ENCODE peak calls at places on chromosomes 7 and 10, in eight cellular contexts. L, X, Y, I, A, B, G and R are unnamed samples. For H3K27me3, the result is how much of the 10 kb centered on the place peaks cover.

GRCh38 chr7:133310232-133310852 is 57.5 kb downstream of the EXOC4 start:
- DNase-seq in I (peak), X (no peak), A (no peak), Y (no peak), G (peak), B (no peak), L (peak), R (no peak)

GRCh38 chr7:107078517-107078966 is 34.0 kb downstream of the PRKAR2B start:
- DNase-seq in I (peak), X (no peak), B (no peak), L (peak), G (peak), A (peak), Y (no peak), R (no peak)

GRCh38 chr10:21424511-21424910 is 101.0 kb downstream of the SKIDA1 start:
- DNase-seq in G (peak), A (no peak), I (no peak), X (no peak), L (no peak), Y (no peak), B (no peak), R (peak)

GRCh38 chr7:98194186-98194585 is 17.1 kb upstream of the BHLHA15 start:
- DNase-seq in B (no peak), I (no peak), A (no peak), G (no peak), Y (no peak), L (no peak), X (no peak), R (no peak)

GRCh38 chr7:51015581-51015980 is 232.9 kb upstream of the GRB10 start:
- DNase-seq in Y (no peak), X (no peak), I (no peak), G (no peak), L (no peak), A (no peak), B (no peak), R (no peak)

GRCh38 chr7:78191475-78192079 is 393.0 kb downstream of the PHTF2 start:
- DNase-seq in I (no peak), A (no peak), L (no peak), B (no peak), G (no peak), X (peak), Y (no peak), R (no peak)

GRCh38 chr10:86064219-86064618 is 302.4 kb downstream of the GRID1 start:
- DNase-seq in I (no peak), A (no peak), Y (no peak), L (no peak), G (no peak), X (no peak), B (no peak), R (no peak)

GRCh38 chr10:129380279-129380678 is 86.8 kb upstream of the MGMT start:
- DNase-seq in A (no peak), X (no peak), B (no peak), L (no peak), Y (no peak), G (no peak), I (no peak), R (no peak)

GRCh38 chr7:99794585-99795502 is 10.9 kb upstream of the CYP3A4 start:
- DNase-seq in A (no peak), I (no peak), L (no peak), Y (no peak), B (no peak), G (no peak), X (no peak), R (no peak)

GRCh38 chr10:58486821-58487220 is 25.9 kb upstream of the BICC1 start:
- DNase-seq in G (peak), A (no peak), L (no peak), B (no peak), X (no peak), Y (no peak), I (no peak), R (no peak)

GRCh38 chr10:127433951-127434350 is 115.2 kb upstream of the NPS start:
- DNase-seq in A (no peak), Y (no peak), I (no peak), L (no peak), X (no peak), B (no peak), G (peak), R (peak)

GRCh38 chr7:40175725-40176510 is 41.1 kb downstream of the SUGCT start:
- DNase-seq in I (no peak), X (no peak), Y (no peak), G (peak), L (no peak), A (peak), B (no peak), R (peak)

GRCh38 chr10:4839353-4839752 is 13.3 kb downstream of the AKR1E2 start:
- DNase-seq in L (no peak), I (no peak), A (no peak), Y (no peak), G (no peak), B (no peak), X (no peak), R (no peak)

GRCh38 chr10:86167101-86167761 is 199.4 kb downstream of the GRID1 start:
- DNase-seq in G (no peak), B (no peak), I (no peak), A (no peak), Y (no peak), X (no peak), L (no peak), R (no peak)

GRCh38 chr10:124732931-124733536 is 11.1 kb downstream of the FAM53B start:
- DNase-seq in A (no peak), I (no peak), X (peak), B (no peak), Y (peak), L (peak), G (peak), R (no peak)

GRCh38 chr10:75709245-75709644 is 277.8 kb downstream of the LRMDA start:
- DNase-seq in L (no peak), G (no peak), A (no peak), I (no peak), B (no peak), Y (no peak), X (no peak), R (no peak)

GRCh38 chr7:19982841-19983835 is 209.7 kb upstream of the TMEM196 start:
- DNase-seq in Y (peak), X (no peak), I (peak), G (peak), A (peak), B (no peak), L (peak), R (peak)

GRCh38 chr10:29486466-29486865 is 148.3 kb downstream of the SVIL start:
- DNase-seq in X (no peak), G (no peak), B (no peak), L (no peak), I (no peak), A (no peak), Y (no peak), R (no peak)

GRCh38 chr7:24325708-24326107 is 41.7 kb downstream of the NPY start:
- DNase-seq in I (no peak), B (no peak), L (no peak), A (no peak), G (no peak), Y (no peak), X (no peak), R (no peak)
- H3K4me3 ChIP-seq in I (no peak), B (no peak), L (no peak), A (no peak), G (no peak), Y (no peak), X (no peak), R (no peak)

GRCh38 chr7:23473848-23474097 is 3.5 kb upstream of the IGF2BP3 start:
- DNase-seq in B (no peak), X (no peak), G (no peak), I (no peak), Y (no peak), L (no peak), A (no peak), R (no peak)

GRCh38 chr7:23472556-23472955 is 2.3 kb upstream of the IGF2BP3 start:
- DNase-seq in X (no peak), I (no peak), Y (no peak), G (no peak), L (no peak), A (no peak), B (no peak), R (no peak)

GRCh38 chr7:23472046-23472445 is 1.8 kb upstream of the IGF2BP3 start:
- DNase-seq in A (no peak), Y (no peak), G (no peak), I (no peak), L (no peak), B (no peak), X (no peak), R (no peak)

GRCh38 chr7:23474098-23474828 is 4.0 kb upstream of the IGF2BP3 start:
- DNase-seq in Y (peak), B (peak), X (peak), A (peak), G (peak), L (peak), I (peak), R (no peak)

GRCh38 chr7:23472974-23473847 is 2.9 kb upstream of the IGF2BP3 start:
- DNase-seq in Y (no peak), X (no peak), L (no peak), I (peak), G (no peak), A (no peak), B (no peak), R (no peak)
- H3K27me3 ChIP-seq in Y (under half), X (half or more), L (half or more), I (under half), G (under half), A (under half), B (half or more), R (under half)

DNA sequence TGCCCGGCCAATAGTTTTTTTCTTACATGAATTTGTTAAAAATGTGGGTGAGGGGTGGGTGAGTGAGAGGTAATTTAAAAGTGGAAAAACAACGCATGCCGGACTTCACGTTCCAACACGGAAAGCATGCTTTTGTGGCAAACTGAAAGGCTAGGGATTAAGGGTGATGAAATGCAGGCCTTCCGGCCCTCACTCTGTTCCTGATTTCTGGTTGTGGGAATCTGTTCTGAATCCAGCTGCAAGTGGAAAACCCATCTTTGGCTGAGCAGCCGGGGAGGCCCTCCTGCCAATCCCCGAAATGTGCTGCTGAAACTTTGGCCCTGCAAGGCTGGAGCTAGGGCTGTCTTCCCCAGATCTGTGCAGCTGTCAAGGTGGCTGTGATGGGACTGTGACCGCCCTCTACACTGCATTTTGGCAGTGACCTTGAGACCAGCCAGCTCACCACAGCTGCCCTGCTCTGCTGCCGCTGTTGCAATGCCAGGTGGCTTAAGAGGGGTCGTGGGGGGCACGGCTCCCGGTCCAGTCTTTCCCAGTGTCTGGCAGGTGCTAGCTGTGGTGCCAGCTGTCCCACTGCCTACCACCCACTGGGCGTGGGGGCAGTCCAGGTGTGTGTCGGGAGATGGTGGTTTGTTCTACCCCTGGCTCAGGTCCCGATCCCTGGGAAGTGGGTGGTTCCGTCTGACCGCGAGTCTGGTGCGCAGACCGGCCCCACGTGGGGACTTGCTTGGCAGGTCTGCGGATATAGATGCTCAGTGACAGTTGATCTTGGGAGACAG is 39.0 kb downstream of the TET1 start:
- DNase-seq in G (peak), I (no peak), X (peak), L (peak), A (peak), Y (no peak), B (peak), R (peak)
- H3K4me3 ChIP-seq in G (no peak), I (no peak), X (no peak), L (no peak), A (peak), Y (no peak), B (peak), R (no peak)

GRCh38 chr7:151763420-151763984 is 113.4 kb downstream of the PRKAG2 start:
- DNase-seq in B (no peak), Y (no peak), G (no peak), I (no peak), X (no peak), L (no peak), A (no peak), R (no peak)
- H3K27me3 ChIP-seq in B (under half), Y (under half), G (half or more), I (under half), X (under half), L (under half), A (under half), R (under half)

DNA sequence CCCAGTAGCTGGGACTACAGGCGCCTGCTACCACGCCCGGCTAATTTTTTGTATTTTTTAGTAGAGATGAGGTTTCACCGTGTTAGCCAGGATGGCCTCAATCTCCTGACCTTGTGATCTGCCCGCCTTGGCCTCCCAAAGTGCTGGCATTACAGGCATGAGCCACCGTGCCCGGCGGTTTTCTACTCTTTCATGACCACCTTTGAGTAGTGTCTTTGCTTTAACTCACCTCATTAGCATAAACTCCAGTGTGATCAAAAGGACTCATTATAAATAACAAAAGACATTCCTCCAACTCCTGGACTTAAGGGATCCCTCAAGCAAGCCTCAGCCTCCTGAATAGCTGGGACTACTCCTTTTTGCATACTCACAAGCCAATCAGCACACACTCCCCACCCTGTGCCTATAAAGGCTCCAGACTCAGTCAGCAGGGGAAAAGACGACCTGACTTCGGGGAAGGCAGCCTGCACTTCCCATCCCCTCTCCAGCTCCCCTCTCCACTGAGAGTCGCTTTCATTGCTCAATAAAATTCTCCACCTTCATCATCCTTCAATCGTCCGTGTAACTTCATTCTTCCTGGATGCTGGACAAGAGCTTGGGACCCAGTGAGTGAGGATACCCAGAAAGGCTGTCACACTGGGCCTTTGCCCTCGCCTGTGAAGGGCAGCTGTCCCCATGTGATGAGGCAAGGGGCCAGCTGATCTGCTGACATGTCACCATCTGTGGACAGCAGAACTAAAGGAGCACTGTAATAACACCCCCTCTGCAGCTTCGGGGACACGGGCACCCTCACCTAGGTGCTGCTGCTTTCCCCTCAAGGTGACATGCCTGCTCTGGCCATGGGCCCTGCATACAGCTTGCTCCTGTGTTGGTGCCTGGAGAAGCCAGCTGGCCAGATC is 35.0 kb upstream of the EIF4H start:
- DNase-seq in Y (no peak), L (no peak), X (no peak), A (no peak), B (peak), I (no peak), G (no peak), R (no peak)
- H3K4me3 ChIP-seq in Y (no peak), L (no peak), X (no peak), A (no peak), B (no peak), I (no peak), G (no peak), R (no peak)

GRCh38 chr10:101087965-101088364 is 26.2 kb downstream of the KAZALD1 start:
- DNase-seq in A (no peak), B (peak), L (no peak), I (no peak), G (no peak), Y (no peak), X (no peak), R (no peak)
- H3K27me3 ChIP-seq in A (under half), B (under half), L (under half), I (under half), G (half or more), Y (under half), X (under half), R (under half)

GRCh38 chr10:102712843-102713242 is 1.4 kb downstream of the ARL3 start:
- DNase-seq in L (no peak), B (no peak), G (no peak), I (no peak), X (no peak), A (no peak), Y (no peak), R (no peak)
- H3K4me3 ChIP-seq in L (no peak), B (no peak), G (peak), I (peak), X (no peak), A (peak), Y (no peak), R (peak)

GRCh38 chr10:97188234-97188847 is 2.6 kb upstream of the SLIT1 start:
- DNase-seq in B (no peak), G (no peak), I (no peak), L (no peak), Y (no peak), A (no peak), X (no peak), R (no peak)

GRCh38 chr10:97185326-97186058 is at the start of gene SLIT1:
- DNase-seq in L (no peak), Y (no peak), G (no peak), B (peak), X (no peak), I (no peak), A (no peak), R (no peak)

GRCh38 chr10:97190452-97190851 is 4.7 kb upstream of the SLIT1 start:
- DNase-seq in A (no peak), I (no peak), G (no peak), Y (no peak), L (no peak), X (no peak), B (no peak), R (no peak)

GRCh38 chr10:97184971-97185325 is 811 bp downstream of the SLIT1 start:
- DNase-seq in A (no peak), B (no peak), L (no peak), I (no peak), X (no peak), G (no peak), Y (no peak), R (no peak)

DNA sequence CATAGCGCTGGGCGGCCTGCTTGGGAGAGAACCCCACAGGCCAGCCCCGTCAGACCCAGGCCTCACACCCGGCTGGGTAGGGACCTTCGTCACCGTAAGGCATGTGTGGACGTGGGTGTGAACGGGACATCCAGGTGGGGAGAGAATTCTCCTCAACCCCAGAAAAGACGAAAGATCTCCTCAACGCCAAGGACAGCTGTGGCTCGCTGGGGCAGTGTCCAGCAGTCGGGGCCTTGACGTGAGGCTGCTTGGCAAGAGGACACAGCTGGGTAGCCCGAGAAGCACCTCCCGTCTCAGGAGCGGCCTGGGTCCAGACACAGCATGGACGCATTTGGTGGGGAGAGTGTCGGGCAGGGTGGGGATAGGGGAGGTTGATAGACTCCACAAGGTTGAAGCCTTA is 1.2 kb upstream of the SLIT1 start:
- DNase-seq in Y (no peak), L (no peak), A (no peak), X (no peak), G (no peak), I (no peak), B (no peak), R (no peak)
- H3K27me3 ChIP-seq in Y (under half), L (under half), A (under half), X (under half), G (half or more), I (half or more), B (under half), R (under half)